ENCODE peak calls at places on chromosomes 4 and X, in five cellular contexts. Y is uterus, H is mammary epithelial cell, Z is K562, J is H9. F is an unnamed sample. For H3K4me1 and H3K27me3, the result is how much of the 10 kb centered on the place peaks cover.

GRCh38 chrX:123348468-123348867 is 164.4 kb downstream of the GRIA3 start:
- DNase-seq in Y (no peak), H (no peak), Z (no peak), J (no peak), F (no peak)

GRCh38 chrX:41036668-41037326 is 48.4 kb upstream of the USP9X start:
- DNase-seq in Y (no peak), H (no peak), Z (no peak), J (no peak), F (no peak)

GRCh38 chr4:26086621-26087068 is 172.6 kb downstream of the SMIM20 start:
- DNase-seq in Y (no peak), H (no peak), Z (no peak), J (no peak), F (no peak)

GRCh38 chr4:26294904-26295303 is 25.9 kb upstream of the RBPJ start:
- DNase-seq in Y (no peak), H (no peak), Z (no peak), J (no peak), F (no peak)

GRCh38 chrX:46444011-46444410 is 101.2 kb downstream of the ZNF674 start:
- DNase-seq in Y (no peak), H (peak), Z (no peak), J (no peak), F (no peak)

GRCh38 chr4:165393704-165394103 is 14.9 kb downstream of the CPE start:
- DNase-seq in Y (no peak), H (no peak), Z (no peak), J (no peak), F (no peak)

GRCh38 chrX:129540068-129540653 is at the start of gene OCRL:
- DNase-seq in Y (peak), H (peak), Z (peak), J (peak), F (no peak)

GRCh38 chr4:14719053-14719452 is 283.2 kb upstream of the CPEB2 start:
- DNase-seq in Y (no peak), H (peak), Z (no peak), J (no peak), F (peak)

GRCh38 chr4:17103231-17103630 is 204.8 kb upstream of the LDB2 start:
- DNase-seq in Y (no peak), H (no peak), Z (no peak), J (no peak), F (no peak)

GRCh38 chr4:155889946-155890345 is 13.6 kb upstream of the TDO2 start:
- DNase-seq in Y (no peak), H (no peak), Z (no peak), J (no peak), F (no peak)

GRCh38 chr4:158796370-158797140 is 27.7 kb downstream of the FNIP2 start:
- DNase-seq in Y (no peak), H (peak), Z (no peak), J (no peak), F (no peak)

GRCh38 chrX:15465347-15465746 is 27.8 kb downstream of the PIR start:
- DNase-seq in Y (peak), H (peak), Z (no peak), J (no peak), F (no peak)

GRCh38 chr4:60683953-60684352 is 516.2 kb upstream of the ADGRL3 start:
- DNase-seq in Y (no peak), H (peak), Z (no peak), J (no peak), F (peak)

GRCh38 chrX:39819921-39820849 is 277.6 kb downstream of the BCOR start:
- DNase-seq in Y (no peak), H (no peak), Z (no peak), J (peak), F (no peak)

GRCh38 chr4:186752310-186752709 is 28.7 kb upstream of the FAT1 start:
- DNase-seq in Y (no peak), H (no peak), Z (no peak), J (no peak), F (no peak)

GRCh38 chrX:69161371-69161770 is 3.9 kb downstream of the PJA1 start:
- DNase-seq in Y (no peak), H (no peak), Z (no peak), J (peak), F (no peak)

GRCh38 chrX:133988010-133988409 is 2.6 kb upstream of the GPC3 start:
- DNase-seq in Y (no peak), H (no peak), Z (no peak), J (no peak), F (no peak)

GRCh38 chrX:132876509-132876837 is 82.0 kb downstream of the HS6ST2 start:
- DNase-seq in Y (peak), H (no peak), Z (no peak), J (peak), F (no peak)

GRCh38 chr4:150501019-150501727 is 80.8 kb upstream of the MAB21L2 start:
- DNase-seq in Y (no peak), H (peak), Z (no peak), J (no peak), F (no peak)

GRCh38 chrX:69189972-69190371 is 24.7 kb upstream of the PJA1 start:
- DNase-seq in Y (peak), H (no peak), Z (no peak), J (no peak), F (no peak)

GRCh38 chr4:56626963-56627362 is 54.1 kb downstream of the HOPX start:
- DNase-seq in Y (no peak), H (no peak), Z (no peak), J (no peak), F (no peak)

GRCh38 chrX:110414273-110414672 is 55.6 kb downstream of the RTL9 start:
- DNase-seq in Y (no peak), H (no peak), Z (no peak), J (no peak), F (no peak)

GRCh38 chrX:45264865-45265264 is 64.2 kb upstream of the DIPK2B start:
- DNase-seq in Y (no peak), H (no peak), Z (no peak), J (no peak), F (no peak)

GRCh38 chr4:73653695-73654106 is 33.5 kb upstream of the RASSF6 start:
- DNase-seq in Y (no peak), H (peak), Z (peak), J (no peak), F (no peak)

GRCh38 chr4:187618701-187619278 is 376.8 kb upstream of the ZFP42 start:
- DNase-seq in Y (no peak), H (peak), Z (no peak), J (no peak), F (no peak)

GRCh38 chr4:6199344-6199921 is 916 bp downstream of the JAKMIP1 start:
- DNase-seq in Y (no peak), H (peak), Z (no peak), J (no peak), F (no peak)

GRCh38 chrX:9147086-9147485 is 113.2 kb upstream of the FAM9B start:
- DNase-seq in Y (no peak), H (no peak), Z (no peak), J (no peak), F (no peak)

GRCh38 chr4:127896528-127896927 is 15.8 kb downstream of the PLK4 start:
- DNase-seq in Y (no peak), H (no peak), Z (no peak), J (no peak), F (no peak)

GRCh38 chr4:104494822-104495559 is at the start of gene CXXC4:
- DNase-seq in Y (peak), H (peak), Z (peak), J (peak), F (no peak)

GRCh38 chr4:102363033-102363432 is 17.8 kb upstream of the SLC39A8 start:
- DNase-seq in Y (no peak), H (no peak), Z (no peak), J (no peak), F (no peak)

DNA sequence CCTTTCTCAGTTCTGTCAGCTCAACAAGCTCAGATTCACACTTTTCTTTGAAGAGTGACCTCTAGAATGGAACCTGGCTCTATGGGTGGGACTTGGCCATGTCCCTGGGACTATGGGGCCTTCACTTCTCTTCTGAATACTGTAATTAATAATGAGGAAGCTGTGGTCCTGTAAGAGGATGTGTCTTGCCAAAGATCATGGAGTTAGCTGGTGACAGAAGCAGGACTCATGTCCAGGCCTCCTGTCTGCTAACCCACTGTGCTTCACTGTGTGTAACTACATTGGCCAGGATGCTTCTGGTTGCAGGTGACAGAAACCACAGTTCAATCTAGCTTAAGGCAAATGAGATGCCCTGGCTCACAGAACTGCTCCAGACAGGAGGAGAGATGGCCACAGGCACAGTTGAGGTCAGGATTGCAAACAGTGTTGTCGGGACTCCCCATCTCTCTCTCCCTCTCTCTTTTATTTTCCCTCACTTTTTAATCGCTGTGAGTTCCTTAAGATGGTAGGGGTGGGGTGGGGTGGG is 3.1 kb downstream of the MTMR1 start:
- DNase-seq in Y (no peak), H (no peak), Z (no peak), J (no peak), F (no peak)
- H3K4me1 ChIP-seq in Y (under half), H (under half), Z (under half), J (under half), F (under half)

DNA sequence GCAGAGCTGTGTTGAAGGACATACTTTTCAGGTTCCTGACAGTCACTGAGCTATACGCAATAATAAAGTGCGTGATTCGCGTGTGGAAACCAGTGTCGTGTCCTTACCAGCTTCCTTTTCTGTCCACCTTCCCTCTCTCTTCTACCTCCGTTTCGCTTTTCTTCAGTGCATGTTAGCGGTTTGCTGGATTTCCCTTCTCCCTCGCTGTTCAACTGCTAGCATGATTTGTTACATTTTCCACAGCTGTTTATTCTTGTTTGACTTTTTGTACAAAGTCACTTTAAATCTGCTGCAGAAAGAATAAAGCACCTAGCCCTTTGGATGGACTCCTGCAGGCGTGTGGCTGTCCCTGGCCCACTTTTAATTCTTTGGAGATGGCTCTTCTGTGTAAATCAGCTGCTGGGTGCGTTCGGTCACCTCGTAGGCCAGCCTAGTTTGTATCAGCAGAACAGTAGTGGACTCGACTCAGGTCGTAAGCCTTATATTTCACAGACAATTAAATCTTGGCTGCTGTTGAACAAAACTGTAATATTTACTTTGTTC is 8.9 kb upstream of the HAND2 start:
- DNase-seq in Y (no peak), H (no peak), Z (no peak), J (no peak), F (no peak)
- H3K27me3 ChIP-seq in Y (under half), H (under half), Z (under half), J (half or more), F (under half)

GRCh38 chr4:13347517-13348125 is 136.5 kb downstream of the RAB28 start:
- DNase-seq in Y (no peak), H (peak), Z (no peak), J (no peak), F (no peak)
- H3K27ac ChIP-seq in Y (no peak), H (no peak), Z (no peak), J (no peak), F (no peak)

GRCh38 chr4:8290701-8290970 is 21.1 kb downstream of the HTRA3 start:
- DNase-seq in Y (no peak), H (no peak), Z (no peak), J (no peak), F (no peak)
- H3K4me1 ChIP-seq in Y (under half), H (under half), Z (under half), J (under half), F (under half)

GRCh38 chr4:1523907-1524636 is 117.8 kb upstream of the NKX1-1 start:
- DNase-seq in Y (no peak), H (no peak), Z (no peak), J (no peak), F (no peak)

GRCh38 chr4:1523506-1523905 is 117.3 kb upstream of the NKX1-1 start:
- DNase-seq in Y (no peak), H (no peak), Z (no peak), J (no peak), F (no peak)

GRCh38 chr4:1522606-1523005 is 116.4 kb upstream of the NKX1-1 start:
- DNase-seq in Y (no peak), H (no peak), Z (no peak), J (no peak), F (no peak)

GRCh38 chr4:1523033-1523432 is 116.8 kb upstream of the NKX1-1 start:
- DNase-seq in Y (no peak), H (no peak), Z (no peak), J (no peak), F (no peak)

GRCh38 chr4:1524761-1525160 is 118.5 kb upstream of the NKX1-1 start:
- DNase-seq in Y (no peak), H (no peak), Z (no peak), J (no peak), F (no peak)
- H3K27me3 ChIP-seq in Y (under half), H (under half), Z (under half), J (under half), F (under half)

DNA sequence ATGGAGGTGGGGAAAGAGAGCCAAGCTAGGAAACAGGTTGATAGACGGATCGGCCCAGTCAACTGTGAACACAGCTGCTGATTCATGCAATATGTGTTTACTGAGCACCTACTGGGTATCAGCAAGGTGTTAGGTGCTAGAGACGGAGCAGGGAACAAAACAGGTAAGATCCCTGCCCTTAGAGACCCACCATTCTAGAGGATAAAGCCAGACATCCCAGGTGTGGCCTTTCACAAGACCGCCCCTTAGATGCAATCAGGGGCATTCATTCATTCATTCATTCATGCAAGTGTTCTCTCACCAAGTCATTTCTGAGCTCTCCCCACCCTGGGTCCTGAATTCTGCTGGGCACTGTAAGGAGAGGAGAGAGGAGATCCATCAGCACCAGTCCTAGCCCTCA is 20.2 kb upstream of the MTM1 start:
- DNase-seq in Y (no peak), H (no peak), Z (no peak), J (no peak), F (no peak)
- H3K27ac ChIP-seq in Y (peak), H (no peak), Z (no peak), J (no peak), F (peak)

GRCh38 chr4:8218371-8219050 is 19.4 kb downstream of the SH3TC1 start:
- DNase-seq in Y (no peak), H (no peak), Z (no peak), J (no peak), F (no peak)

GRCh38 chr4:8216443-8217245 is 17.6 kb downstream of the SH3TC1 start:
- DNase-seq in Y (no peak), H (no peak), Z (no peak), J (no peak), F (no peak)

GRCh38 chr4:8219236-8219635 is 20.1 kb downstream of the SH3TC1 start:
- DNase-seq in Y (no peak), H (no peak), Z (no peak), J (no peak), F (no peak)

GRCh38 chr4:8217246-8217511 is 18.1 kb downstream of the SH3TC1 start:
- DNase-seq in Y (no peak), H (no peak), Z (no peak), J (no peak), F (no peak)

DNA sequence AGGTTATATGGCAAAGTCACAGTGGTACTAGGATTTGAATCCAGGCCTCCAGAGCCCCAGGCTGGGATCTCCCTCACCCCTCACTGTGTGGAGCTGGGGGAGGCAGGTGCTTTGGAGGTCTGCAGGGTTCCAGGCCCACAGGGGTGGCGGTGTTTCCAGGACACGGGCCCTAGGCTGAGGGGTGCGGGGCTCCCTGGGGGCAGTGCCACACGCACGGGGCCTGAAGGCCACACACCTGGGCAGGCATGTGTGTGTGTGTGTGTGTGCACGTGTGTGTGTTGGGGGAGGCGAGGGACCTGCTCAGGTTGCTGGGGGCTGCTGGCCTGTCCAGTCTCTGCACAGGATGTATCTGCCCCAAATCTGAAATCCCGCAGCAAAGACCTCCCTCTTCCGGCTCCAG is 18.8 kb downstream of the SH3TC1 start:
- DNase-seq in Y (no peak), H (no peak), Z (no peak), J (no peak), F (no peak)
- H3K4me1 ChIP-seq in Y (under half), H (under half), Z (under half), J (under half), F (under half)